ENCODE peak calls at places on chromosomes 1 and 21, in nine cellular contexts. Z is HL-60, D is esophagus squamous epithelium, T is dorsolateral prefrontal cortex, O is choroid plexus epithelial cell, N is HuH-7, Y is iPS-NIHi11, Q is SK-MEL-5, W is astrocyte of the spinal cord. A is an unnamed sample.

GRCh38 chr1:23555225-23555801 is 4.0 kb downstream of the ID3 start:
- DNase-seq in Z (no peak), D (no peak), T (no peak), O (peak), N (no peak), Y (no peak), Q (no peak), W (peak), A (peak)

GRCh38 chr1:92502247-92502646 is 15.5 kb upstream of the GFI1 start:
- DNase-seq in Z (no peak), D (no peak), T (no peak), O (peak), N (no peak), Y (no peak), Q (peak), W (peak), A (peak)

GRCh38 chr1:6634278-6635052 is 9.8 kb downstream of the THAP3 start:
- DNase-seq in Z (peak), D (no peak), T (peak), O (peak), N (peak), Y (peak), Q (peak), W (peak), A (peak)

GRCh38 chr1:234997201-234998173 is 131.2 kb downstream of the TOMM20 start:
- DNase-seq in Z (no peak), D (peak), T (peak), O (peak), N (no peak), Y (peak), Q (peak), W (peak), A (peak)

GRCh38 chr1:72018562-72018961 is 263.8 kb downstream of the NEGR1 start:
- DNase-seq in Z (no peak), D (no peak), T (no peak), O (no peak), N (no peak), Y (peak), Q (no peak), W (no peak), A (no peak)

GRCh38 chr1:41626616-41627375 is 142.3 kb upstream of the EDN2 start:
- DNase-seq in Z (no peak), D (no peak), T (no peak), O (no peak), N (no peak), Y (no peak), Q (no peak), W (no peak), A (no peak)

GRCh38 chr1:233664254-233664653 is 50.3 kb downstream of the KCNK1 start:
- DNase-seq in Z (no peak), D (no peak), T (peak), O (no peak), N (no peak), Y (no peak), Q (no peak), W (no peak), A (no peak)

GRCh38 chr1:230744382-230744781 is 2.8 kb upstream of the CAPN9 start:
- DNase-seq in Z (no peak), D (no peak), T (no peak), O (peak), N (no peak), Y (no peak), Q (no peak), W (peak), A (peak)

GRCh38 chr1:63892632-63893395 is 119.0 kb downstream of the ROR1 start:
- DNase-seq in Z (no peak), D (peak), T (peak), O (peak), N (no peak), Y (no peak), Q (no peak), W (peak), A (peak)

GRCh38 chr1:19206947-19207346 is 3.1 kb downstream of the UBR4 start:
- DNase-seq in Z (peak), D (no peak), T (no peak), O (no peak), N (no peak), Y (no peak), Q (no peak), W (no peak), A (no peak)

GRCh38 chr1:103025858-103026409 is 82.4 kb downstream of the COL11A1 start:
- DNase-seq in Z (no peak), D (no peak), T (no peak), O (no peak), N (no peak), Y (no peak), Q (peak), W (no peak), A (no peak)

GRCh38 chr1:204150702-204151561 is 912 bp downstream of the ETNK2 start:
- DNase-seq in Z (no peak), D (no peak), T (peak), O (peak), N (no peak), Y (peak), Q (no peak), W (no peak), A (no peak)

GRCh38 chr1:165696625-165697100 is 1.7 kb downstream of the ALDH9A1 start:
- DNase-seq in Z (no peak), D (no peak), T (peak), O (peak), N (no peak), Y (no peak), Q (peak), W (peak), A (peak)

GRCh38 chr1:154546264-154547043 is 12.0 kb downstream of the UBE2Q1 start:
- DNase-seq in Z (peak), D (no peak), T (peak), O (peak), N (peak), Y (peak), Q (peak), W (peak), A (peak)

GRCh38 chr1:173775578-173776196 is 48.8 kb upstream of the DARS2 start:
- DNase-seq in Z (no peak), D (no peak), T (no peak), O (no peak), N (no peak), Y (no peak), Q (no peak), W (no peak), A (no peak)

GRCh38 chr1:210001751-210002150 is 63.7 kb downstream of the SYT14 start:
- DNase-seq in Z (no peak), D (no peak), T (no peak), O (no peak), N (no peak), Y (no peak), Q (peak), W (no peak), A (peak)

GRCh38 chr1:228309548-228310067 is 97.0 kb downstream of the TRIM11 start:
- DNase-seq in Z (no peak), D (no peak), T (peak), O (no peak), N (no peak), Y (no peak), Q (no peak), W (no peak), A (no peak)

GRCh38 chr1:229006121-229006870 is 264.6 kb upstream of the RAB4A start:
- DNase-seq in Z (no peak), D (no peak), T (no peak), O (no peak), N (no peak), Y (no peak), Q (no peak), W (no peak), A (peak)

GRCh38 chr1:43008425-43009108 is 49.9 kb upstream of the SLC2A1 start:
- DNase-seq in Z (no peak), D (no peak), T (no peak), O (no peak), N (no peak), Y (peak), Q (no peak), W (peak), A (no peak)

GRCh38 chr1:23797478-23798448 is 2.8 kb downstream of the GALE start:
- DNase-seq in Z (no peak), D (no peak), T (no peak), O (no peak), N (no peak), Y (no peak), Q (no peak), W (no peak), A (no peak)

GRCh38 chr1:241990040-241990439 is 8.9 kb downstream of the MAP1LC3C start:
- DNase-seq in Z (no peak), D (no peak), T (peak), O (peak), N (no peak), Y (peak), Q (no peak), W (peak), A (peak)

GRCh38 chr21:29538115-29538514 is 239.4 kb downstream of the BACH1 start:
- DNase-seq in Z (no peak), D (no peak), T (no peak), O (peak), N (no peak), Y (no peak), Q (no peak), W (peak), A (peak)

GRCh38 chr1:164787834-164788231 is 228.8 kb downstream of the PBX1 start:
- DNase-seq in Z (no peak), D (no peak), T (no peak), O (peak), N (no peak), Y (no peak), Q (no peak), W (no peak), A (no peak)

GRCh38 chr1:203130358-203130992 is 2.9 kb downstream of the ADORA1 start:
- DNase-seq in Z (no peak), D (no peak), T (no peak), O (no peak), N (no peak), Y (no peak), Q (no peak), W (no peak), A (no peak)

GRCh38 chr1:59364012-59364411 is 67.1 kb downstream of the FGGY start:
- DNase-seq in Z (no peak), D (no peak), T (no peak), O (no peak), N (no peak), Y (no peak), Q (no peak), W (no peak), A (no peak)

GRCh38 chr1:203607169-203607873 is 19.3 kb upstream of the ATP2B4 start:
- DNase-seq in Z (peak), D (no peak), T (peak), O (peak), N (no peak), Y (no peak), Q (peak), W (peak), A (peak)

GRCh38 chr21:28482657-28483056 is 510.0 kb downstream of the LTN1 start:
- DNase-seq in Z (no peak), D (no peak), T (no peak), O (peak), N (no peak), Y (no peak), Q (peak), W (peak), A (no peak)

GRCh38 chr1:164895026-164895907 is 336.3 kb downstream of the PBX1 start:
- DNase-seq in Z (no peak), D (no peak), T (no peak), O (no peak), N (no peak), Y (no peak), Q (no peak), W (no peak), A (no peak)

GRCh38 chr1:21034725-21035628 is 141.7 kb downstream of the EIF4G3 start:
- DNase-seq in Z (no peak), D (no peak), T (no peak), O (no peak), N (no peak), Y (no peak), Q (no peak), W (no peak), A (no peak)